ENCODE peak calls at places on chromosome 17, in four cellular contexts. B is cardiac muscle cell, Q is heart right ventricle, T is ovary. M is an unnamed sample.

GRCh38 chr17:78739331-78739853 is 42.7 kb downstream of the CYTH1 start:
- DNase-seq in B (no peak), Q (no peak), T (no peak), M (no peak)

GRCh38 chr17:80792373-80792781 is 199.3 kb upstream of the CHMP6 start:
- DNase-seq in B (peak; percentile 32), Q (no peak), T (no peak), M (no peak)

GRCh38 chr17:69327060-69327831 is at the start of gene ABCA5:
- DNase-seq in B (peak; percentile 95), Q (peak; percentile 86), T (peak; percentile 84), M (peak; percentile 84)

GRCh38 chr17:58200024-58200633 is 7.6 kb downstream of the EPX start:
- DNase-seq in B (peak; percentile 60), Q (peak; percentile 42), T (no peak), M (peak; percentile 74)

GRCh38 chr17:50183439-50184001 is 17.7 kb downstream of the SGCA start:
- DNase-seq in B (peak; percentile 53), Q (no peak), T (no peak), M (no peak)

GRCh38 chr17:20955437-20956323 is 87.1 kb downstream of the USP22 start:
- DNase-seq in B (peak; percentile 64), Q (no peak), T (peak; percentile 40), M (no peak)

GRCh38 chr17:43891851-43892671 is 15.3 kb downstream of the MPP2 start:
- DNase-seq in B (no peak), Q (no peak), T (no peak), M (no peak)

GRCh38 chr17:57418463-57419246 is 162.3 kb downstream of the MSI2 start:
- DNase-seq in B (no peak), Q (no peak), T (no peak), M (no peak)

GRCh38 chr17:37107406-37108083 is 158.8 kb downstream of the AATF start:
- DNase-seq in B (peak; percentile 36), Q (peak; percentile 68), T (peak; percentile 56), M (no peak)

GRCh38 chr17:1109606-1110523 is 69.9 kb downstream of the ABR start:
- DNase-seq in B (no peak), Q (peak; percentile 70), T (peak; percentile 62), M (no peak)

GRCh38 chr17:72467841-72468653 is 347.2 kb downstream of the SOX9 start:
- DNase-seq in B (peak; percentile 79), Q (peak; percentile 26), T (no peak), M (no peak)

GRCh38 chr17:8868529-8868951 is 1.1 kb upstream of the PIK3R6 start:
- DNase-seq in B (no peak), Q (no peak), T (no peak), M (no peak)

GRCh38 chr17:3213587-3213986 is 6.1 kb downstream of the OR1A1 start:
- DNase-seq in B (no peak), Q (no peak), T (no peak), M (no peak)

GRCh38 chr17:633641-634091 is 81.0 kb downstream of the VPS53 start:
- DNase-seq in B (peak; percentile 57), Q (no peak), T (no peak), M (no peak)

GRCh38 chr17:2716649-2717048 is 5.1 kb upstream of the CLUH start:
- DNase-seq in B (no peak), Q (no peak), T (no peak), M (no peak)

GRCh38 chr17:71446635-71447034 is 674.2 kb upstream of the SOX9 start:
- DNase-seq in B (no peak), Q (no peak), T (no peak), M (no peak)

GRCh38 chr17:28899212-28899815 is 1.8 kb upstream of the FLOT2 start:
- DNase-seq in B (no peak), Q (no peak), T (no peak), M (no peak)

GRCh38 chr17:7253082-7253481 is 1.1 kb downstream of the ELP5 start:
- DNase-seq in B (no peak), Q (no peak), T (no peak), M (no peak)

GRCh38 chr17:7251330-7252175 is at the start of gene CTDNEP1:
- DNase-seq in B (peak; percentile 100), Q (peak; percentile 97), T (peak; percentile 99), M (peak; percentile 99)

GRCh38 chr17:7250655-7251329 is 742 bp downstream of the CTDNEP1 start:
- DNase-seq in B (no peak), Q (no peak), T (no peak), M (no peak)

GRCh38 chr17:7254511-7254910 is 2.5 kb downstream of the ELP5 start:
- DNase-seq in B (no peak), Q (no peak), T (no peak), M (no peak)

DNA sequence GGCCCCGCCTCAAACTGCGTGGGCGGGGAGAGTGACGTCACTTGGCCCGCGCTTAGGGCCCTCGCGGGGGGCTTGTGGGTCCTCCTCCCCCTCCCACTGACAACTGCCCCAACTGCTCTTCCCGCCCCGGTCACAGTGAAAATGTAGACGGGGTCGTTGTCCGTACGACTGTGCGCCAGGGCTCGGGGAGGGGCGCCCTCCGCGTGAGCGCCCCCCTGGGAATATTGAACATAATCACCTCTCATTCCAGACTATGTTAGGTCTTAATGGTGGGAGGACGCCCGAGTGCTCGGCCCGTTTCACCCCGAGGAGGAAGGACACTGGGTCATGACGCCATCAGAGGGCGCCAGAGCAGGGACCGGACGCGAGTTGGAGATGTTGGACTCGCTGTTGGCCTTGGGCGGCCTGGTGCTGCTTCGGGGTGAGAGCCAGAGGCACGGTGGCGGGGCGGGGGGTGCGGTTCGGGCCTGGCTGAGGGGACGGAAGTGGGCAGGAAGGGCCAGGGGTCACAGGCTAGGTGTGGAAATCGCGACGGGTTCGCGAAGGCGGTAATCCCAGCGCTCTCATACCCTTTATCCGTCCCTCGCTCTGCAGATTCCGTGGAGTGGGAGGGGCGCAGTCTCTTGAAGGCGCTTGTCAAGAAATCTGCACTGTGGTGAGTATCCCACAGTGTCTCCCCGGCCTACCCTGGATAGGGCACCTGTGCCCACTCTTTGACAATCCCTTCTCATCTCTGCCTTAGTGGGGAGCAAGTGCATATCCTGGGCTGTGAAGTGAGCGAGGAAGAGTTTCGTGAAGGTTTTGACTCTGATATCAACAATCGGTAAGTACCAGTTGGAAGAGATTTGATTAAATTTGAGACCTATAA is at the start of gene ELP5:
- DNase-seq in B (peak; percentile 97), Q (peak; percentile 95), T (peak; percentile 97), M (peak; percentile 96)
- TF ChIP-seq CTCF in B (peak; percentile 10), Q (no peak), T (no peak), M (peak; percentile 28)

GRCh38 chr17:27492470-27492869 is 36.2 kb downstream of the KSR1 start:
- DNase-seq in B (no peak), Q (no peak), T (no peak), M (no peak)

GRCh38 chr17:27495460-27495859 is 39.2 kb downstream of the KSR1 start:
- DNase-seq in B (no peak), Q (no peak), T (no peak), M (no peak)

GRCh38 chr17:27496005-27496404 is 39.8 kb downstream of the KSR1 start:
- DNase-seq in B (no peak), Q (no peak), T (no peak), M (no peak)

GRCh38 chr17:27493088-27493487 is 36.8 kb downstream of the KSR1 start:
- DNase-seq in B (no peak), Q (no peak), T (no peak), M (no peak)

GRCh38 chr17:27494192-27495091 is 38.2 kb downstream of the KSR1 start:
- DNase-seq in B (peak; percentile 65), Q (peak; percentile 63), T (no peak), M (peak; percentile 86)
- TF ChIP-seq CTCF in B (peak; percentile 21), Q (no peak), T (no peak), M (no peak)

DNA sequence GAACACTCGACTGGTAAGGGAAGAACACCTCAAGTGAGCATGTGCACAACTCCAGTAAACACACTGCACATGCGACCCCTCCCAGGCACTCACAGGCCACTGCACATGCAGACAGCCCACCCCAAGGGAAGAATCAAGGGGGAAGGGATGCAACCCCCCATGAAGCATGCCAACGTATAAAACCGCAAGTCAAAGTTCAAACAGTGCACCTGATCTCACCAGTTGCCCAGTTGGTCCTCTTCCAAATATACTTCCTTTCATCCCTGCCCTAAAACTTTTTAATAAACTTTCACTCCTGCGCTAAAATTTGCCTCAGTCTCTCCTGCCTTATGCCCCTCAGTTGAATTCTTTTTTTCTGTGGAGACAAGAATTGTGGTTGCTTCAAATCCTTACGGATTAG is 51.0 kb upstream of the TOM1L1 start:
- DNase-seq in B (no peak), Q (no peak), T (no peak), M (no peak)
- TF ChIP-seq CTCF in B (no peak), Q (no peak), T (no peak), M (no peak)

GRCh38 chr17:82217530-82218204 is 5.0 kb upstream of the CCDC57 start:
- DNase-seq in B (peak; percentile 96), Q (peak; percentile 59), T (no peak), M (peak; percentile 98)

GRCh38 chr17:82219083-82219482 is 6.4 kb upstream of the CCDC57 start:
- DNase-seq in B (no peak), Q (no peak), T (no peak), M (no peak)

GRCh38 chr17:82217120-82217529 is 4.5 kb upstream of the CCDC57 start:
- DNase-seq in B (peak; percentile 54), Q (no peak), T (no peak), M (peak; percentile 60)

GRCh38 chr17:82219753-82220709 is 7.4 kb upstream of the CCDC57 start:
- DNase-seq in B (no peak), Q (no peak), T (no peak), M (no peak)

DNA sequence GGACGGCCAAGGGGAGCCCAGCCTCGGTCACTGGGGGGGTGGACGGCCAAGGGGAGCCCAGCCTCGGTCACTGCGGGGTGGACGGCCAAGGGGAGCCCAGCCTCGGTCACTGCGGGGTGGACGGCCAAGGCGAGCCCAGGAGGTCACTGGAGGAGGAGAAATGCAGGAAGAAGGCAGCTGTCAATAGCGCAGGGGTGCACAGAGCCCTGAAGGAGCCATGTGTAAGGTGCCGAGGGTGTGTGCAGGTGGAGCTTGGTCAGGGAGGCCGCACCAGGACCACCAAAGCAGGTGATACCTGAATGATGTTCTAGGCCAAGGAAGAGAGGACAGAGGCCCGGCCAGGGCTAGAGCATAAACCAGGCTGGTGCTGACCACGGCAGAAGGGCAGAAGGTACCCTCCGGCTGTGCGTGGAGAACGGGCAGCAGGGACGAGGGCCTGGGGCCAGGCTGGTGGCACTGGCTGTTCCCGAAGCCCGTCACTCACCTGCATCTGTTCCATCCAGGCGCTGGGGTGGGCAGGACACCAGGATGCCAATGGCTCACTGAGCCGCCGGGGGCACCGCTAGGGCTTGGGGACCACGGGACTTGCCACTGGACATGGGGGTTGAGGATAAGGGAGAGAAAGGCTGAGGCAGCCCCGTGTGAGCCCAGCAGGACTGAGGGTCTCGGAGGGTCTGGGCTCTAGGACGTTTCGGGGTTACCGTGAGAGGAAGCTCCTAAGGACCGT is 5.9 kb upstream of the CCDC57 start:
- DNase-seq in B (no peak), Q (no peak), T (no peak), M (peak; percentile 46)
- TF ChIP-seq CTCF in B (no peak), Q (no peak), T (no peak), M (no peak)

GRCh38 chr17:77329741-77330531 is 189.2 kb downstream of the SEC14L1 start:
- DNase-seq in B (no peak), Q (no peak), T (peak; percentile 34), M (no peak)
- TF ChIP-seq CTCF in B (no peak), Q (no peak), T (no peak), M (no peak)

GRCh38 chr17:53950207-53950857 is 127.6 kb downstream of the KIF2B start:
- DNase-seq in B (no peak), Q (no peak), T (no peak), M (no peak)
- TF ChIP-seq CTCF in B (no peak), Q (no peak), T (no peak), M (no peak)

GRCh38 chr17:17350491-17351355 is 47.5 kb downstream of the NT5M start:
- DNase-seq in B (no peak), Q (no peak), T (no peak), M (no peak)
- TF ChIP-seq CTCF in B (no peak), Q (no peak), T (no peak), M (no peak)